ENCODE peak calls at places on chromosome 3, in six cellular contexts. Q is psoas muscle, D is esophagus muscularis mucosa, X is WERI-Rb-1, C is tibial nerve, J is upper lobe of right lung. I is an unnamed sample. For H3K27me3, the result is how much of the 10 kb centered on the place peaks cover.

GRCh38 chr3:187986514-187986934 is 167.4 kb upstream of the LPP start:
- DNase-seq in C (no peak), D (no peak), J (no peak), X (no peak), Q (no peak), I (no peak)

GRCh38 chr3:192422998-192423349 is 304.4 kb downstream of the FGF12 start:
- DNase-seq in D (no peak), Q (no peak), X (no peak), C (no peak), J (no peak), I (no peak)

GRCh38 chr3:58414538-58415197 is 19.0 kb downstream of the PDHB start:
- DNase-seq in J (no peak), Q (peak), C (peak), X (peak), D (no peak), I (no peak)

GRCh38 chr3:187678869-187679268 is 8.7 kb upstream of the SST start:
- DNase-seq in C (peak), Q (no peak), X (peak), J (no peak), D (peak), I (no peak)

GRCh38 chr3:121894191-121894990 is at the start of gene SLC15A2:
- DNase-seq in D (no peak), C (no peak), X (peak), Q (no peak), J (no peak), I (peak)

GRCh38 chr3:77815467-77815866 is 775.6 kb downstream of the ROBO2 start:
- DNase-seq in Q (no peak), J (no peak), X (peak), C (no peak), D (no peak), I (no peak)

GRCh38 chr3:165643433-165643824 is 193.8 kb downstream of the BCHE start:
- DNase-seq in Q (no peak), X (no peak), D (no peak), J (no peak), C (no peak), I (no peak)

GRCh38 chr3:16254933-16255725 is 9.6 kb downstream of the DPH3 start:
- DNase-seq in D (no peak), X (no peak), Q (no peak), C (no peak), J (no peak), I (no peak)

GRCh38 chr3:50447290-50447840 is 56.1 kb downstream of the CACNA2D2 start:
- DNase-seq in J (peak), C (no peak), D (no peak), Q (no peak), X (no peak), I (no peak)

GRCh38 chr3:140455476-140455875 is 222.4 kb upstream of the TRIM42 start:
- DNase-seq in X (no peak), C (no peak), J (no peak), Q (no peak), D (no peak), I (no peak)

GRCh38 chr3:58620446-58620845 is 43.3 kb upstream of the FAM107A start:
- DNase-seq in Q (no peak), C (peak), D (no peak), X (no peak), J (no peak), I (no peak)

GRCh38 chr3:129940086-129940485 is 34.4 kb upstream of the TRH start:
- DNase-seq in J (no peak), Q (no peak), X (no peak), C (no peak), D (no peak), I (no peak)

GRCh38 chr3:160531311-160531710 is 34.1 kb downstream of the KPNA4 start:
- DNase-seq in Q (no peak), D (no peak), C (no peak), J (no peak), X (no peak), I (no peak)

GRCh38 chr3:30465454-30465853 is 140.9 kb upstream of the TGFBR2 start:
- DNase-seq in J (no peak), Q (no peak), D (no peak), C (no peak), X (no peak), I (no peak)

GRCh38 chr3:149151843-149152242 is 22.4 kb downstream of the HPS3 start:
- DNase-seq in X (no peak), J (no peak), D (no peak), Q (no peak), C (no peak), I (no peak)

GRCh38 chr3:140198242-140198641 is 263.3 kb downstream of the CLSTN2 start:
- DNase-seq in C (no peak), Q (no peak), J (no peak), X (no peak), D (peak), I (peak)

GRCh38 chr3:29335438-29335837 is 54.6 kb downstream of the RBMS3 start:
- DNase-seq in Q (peak), C (peak), D (no peak), J (peak), X (no peak), I (no peak)

GRCh38 chr3:39096775-39097174 is 10.7 kb downstream of the GORASP1 start:
- DNase-seq in X (no peak), J (no peak), D (peak), C (no peak), Q (no peak), I (no peak)

GRCh38 chr3:195133462-195133861 is 137.5 kb downstream of the XXYLT1 start:
- DNase-seq in J (no peak), X (no peak), D (no peak), C (no peak), Q (peak), I (peak)

GRCh38 chr3:54146383-54147239 is 24.3 kb downstream of the CACNA2D3 start:
- DNase-seq in C (peak), J (peak), X (peak), Q (peak), D (no peak), I (peak)

GRCh38 chr3:194431553-194431952 is 32.5 kb upstream of the GP5 start:
- DNase-seq in Q (no peak), C (no peak), D (no peak), J (no peak), X (no peak), I (no peak)

GRCh38 chr3:6799264-6799915 is 61.5 kb upstream of the GRM7 start:
- DNase-seq in X (peak), D (no peak), J (no peak), C (peak), Q (no peak), I (no peak)

GRCh38 chr3:55729546-55729945 is 242.4 kb upstream of the WNT5A start:
- DNase-seq in J (no peak), X (no peak), D (peak), C (no peak), Q (no peak), I (no peak)

GRCh38 chr3:150605998-150606641 is 3.0 kb downstream of the SELENOT start:
- DNase-seq in D (no peak), X (no peak), Q (no peak), J (no peak), C (no peak), I (no peak)

GRCh38 chr3:7978104-7978457 is 523.5 kb upstream of the LMCD1 start:
- DNase-seq in Q (no peak), J (no peak), D (no peak), X (peak), C (no peak), I (peak)

GRCh38 chr3:66722675-66723074 is 221.9 kb upstream of the LRIG1 start:
- DNase-seq in J (no peak), D (no peak), X (no peak), Q (no peak), C (peak), I (no peak)

GRCh38 chr3:67593761-67594234 is 60.6 kb downstream of the SUCLG2 start:
- DNase-seq in J (no peak), X (no peak), C (no peak), D (no peak), Q (no peak), I (no peak)

GRCh38 chr3:37559461-37559860 is 302.2 kb upstream of the CTDSPL start:
- DNase-seq in X (no peak), J (no peak), Q (no peak), D (no peak), C (no peak), I (no peak)

DNA sequence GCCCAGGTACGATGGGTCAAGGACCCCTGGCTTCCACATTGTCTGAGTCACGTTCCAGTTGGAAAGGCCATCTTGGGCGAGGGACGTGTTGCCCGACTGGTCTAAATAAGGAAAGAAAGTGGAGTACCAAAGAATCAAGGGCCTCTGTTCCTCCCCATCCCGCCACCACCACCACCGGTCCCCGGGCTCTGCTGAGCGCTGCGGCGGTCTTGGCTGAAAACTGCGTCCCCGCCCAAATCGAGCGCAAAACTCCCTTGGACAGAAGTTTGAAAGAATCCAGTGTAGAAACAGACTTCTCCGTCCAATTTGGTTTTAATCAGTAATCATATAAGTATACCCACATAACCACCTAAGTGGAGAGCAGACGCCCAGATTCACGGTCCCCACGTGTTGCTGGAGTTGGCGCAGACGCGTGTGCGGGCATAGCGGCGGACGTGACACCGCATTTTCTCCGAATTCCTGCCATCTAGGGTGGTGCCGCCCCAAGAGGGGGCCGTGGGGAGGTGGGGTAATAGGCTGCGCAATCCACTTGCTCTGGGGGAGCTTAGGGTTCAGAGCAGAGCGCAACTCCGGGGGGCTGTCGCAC is 243.8 kb upstream of the TOPAZ1 start:
- DNase-seq in J (no peak), D (no peak), Q (no peak), C (no peak), X (no peak), I (no peak)
- H3K27me3 ChIP-seq in J (half or more), D (under half), Q (under half), C (under half), X (half or more), I (under half)

GRCh38 chr3:9769426-9770275 is at the start of gene CAMK1:
- DNase-seq in J (peak), Q (peak), D (no peak), C (peak), X (peak), I (peak)
- H3K4me3 ChIP-seq in J (peak), Q (peak), D (peak), C (peak), X (peak), I (peak)

GRCh38 chr3:12601072-12601471 is 44.2 kb downstream of the MKRN2 start:
- DNase-seq in X (no peak), D (no peak), C (no peak), J (no peak), Q (no peak), I (no peak)
- TF ChIP-seq CTCF in X (no peak), D (peak), C (no peak), J (no peak), Q (peak), I (peak)

DNA sequence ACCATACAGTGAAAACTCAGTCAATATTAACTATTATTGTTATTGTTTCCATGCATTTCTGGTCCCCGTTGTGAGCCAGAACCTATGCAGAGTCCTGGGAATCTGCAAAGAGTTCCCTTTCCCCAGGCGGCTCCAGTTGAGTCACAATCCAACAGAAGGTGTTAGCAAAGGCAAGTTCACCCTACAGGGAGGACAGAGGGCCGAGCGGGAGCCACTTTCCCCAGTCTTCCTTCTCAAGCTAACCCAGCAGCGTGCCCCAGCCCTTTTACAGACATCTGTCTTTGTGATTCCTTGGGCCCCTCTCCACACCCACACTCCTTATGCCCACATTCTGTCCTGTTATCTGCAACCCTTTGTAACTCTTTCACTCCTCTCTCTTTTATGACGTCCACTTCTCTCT is 13.1 kb upstream of the LTF start:
- DNase-seq in X (no peak), Q (no peak), D (no peak), C (no peak), J (no peak), I (no peak)
- H3K27me3 ChIP-seq in X (under half), Q (under half), D (under half), C (under half), J (under half), I (under half)

GRCh38 chr3:106130384-106131084 is 261.7 kb upstream of the CBLB start:
- DNase-seq in X (no peak), J (no peak), D (no peak), C (no peak), Q (no peak), I (no peak)
- H3K4me3 ChIP-seq in X (no peak), J (no peak), D (no peak), C (no peak), Q (no peak), I (no peak)